ENCODE peak calls at places on chromosomes 4 and X, in nine cellular contexts. One of them, this sample, is unnamed.

GRCh38 chr4:126238010-126238409 is 923.3 kb downstream of the FAT4 start:
- DNase-seq in HFFc6: no peak
- DNase-seq in AML-193: no peak
- DNase-seq in NCI-H446 treated with DMSO at 0.1 percent for 48 hours: no peak
- DNase-seq in AG10803: no peak
- DNase-seq in cardiac fibroblast: no peak
- DNase-seq in T-helper 2 cell: no peak
- DNase-seq in pons: no peak
- DNase-seq in CD8-positive, alpha-beta T cell: no peak
- DNase-seq in this sample: no peak

GRCh38 chr4:19850909-19851308 is 400.8 kb upstream of the SLIT2 start:
- DNase-seq in pons: no peak
- DNase-seq in AML-193: no peak
- DNase-seq in HFFc6: peak
- DNase-seq in T-helper 2 cell: no peak
- DNase-seq in AG10803: peak
- DNase-seq in NCI-H446 treated with DMSO at 0.1 percent for 48 hours: no peak
- DNase-seq in CD8-positive, alpha-beta T cell: no peak
- DNase-seq in cardiac fibroblast: peak
- DNase-seq in this sample: no peak

GRCh38 chr4:119579823-119580222 is 48.8 kb downstream of the PDE5A start:
- DNase-seq in AG10803: no peak
- DNase-seq in CD8-positive, alpha-beta T cell: no peak
- DNase-seq in HFFc6: no peak
- DNase-seq in cardiac fibroblast: no peak
- DNase-seq in pons: no peak
- DNase-seq in AML-193: no peak
- DNase-seq in NCI-H446 treated with DMSO at 0.1 percent for 48 hours: no peak
- DNase-seq in T-helper 2 cell: no peak
- DNase-seq in this sample: no peak

GRCh38 chrX:135421932-135422809 is at the start of gene SMIM10L2A:
- DNase-seq in AML-193: no peak
- DNase-seq in HFFc6: no peak
- DNase-seq in NCI-H446 treated with DMSO at 0.1 percent for 48 hours: no peak
- DNase-seq in T-helper 2 cell: no peak
- DNase-seq in AG10803: no peak
- DNase-seq in cardiac fibroblast: no peak
- DNase-seq in CD8-positive, alpha-beta T cell: no peak
- DNase-seq in pons: no peak
- DNase-seq in this sample: no peak

GRCh38 chrX:28847423-28847822 is 260.2 kb downstream of the IL1RAPL1 start:
- DNase-seq in cardiac fibroblast: peak
- DNase-seq in HFFc6: no peak
- DNase-seq in T-helper 2 cell: no peak
- DNase-seq in CD8-positive, alpha-beta T cell: no peak
- DNase-seq in pons: peak
- DNase-seq in AML-193: no peak
- DNase-seq in AG10803: no peak
- DNase-seq in NCI-H446 treated with DMSO at 0.1 percent for 48 hours: no peak
- DNase-seq in this sample: no peak

GRCh38 chr4:19224820-19225219 is 1026.9 kb upstream of the SLIT2 start:
- DNase-seq in CD8-positive, alpha-beta T cell: no peak
- DNase-seq in AG10803: peak
- DNase-seq in NCI-H446 treated with DMSO at 0.1 percent for 48 hours: peak
- DNase-seq in HFFc6: peak
- DNase-seq in cardiac fibroblast: peak
- DNase-seq in T-helper 2 cell: no peak
- DNase-seq in AML-193: peak
- DNase-seq in pons: peak
- DNase-seq in this sample: no peak

GRCh38 chr4:183438458-183439113 is 5.8 kb upstream of the CDKN2AIP start:
- DNase-seq in T-helper 2 cell: no peak
- DNase-seq in pons: no peak
- DNase-seq in AML-193: no peak
- DNase-seq in cardiac fibroblast: no peak
- DNase-seq in HFFc6: peak
- DNase-seq in CD8-positive, alpha-beta T cell: no peak
- DNase-seq in AG10803: peak
- DNase-seq in NCI-H446 treated with DMSO at 0.1 percent for 48 hours: no peak
- DNase-seq in this sample: no peak

GRCh38 chrX:9786839-9787635 is 808 bp downstream of the SHROOM2 start:
- DNase-seq in NCI-H446 treated with DMSO at 0.1 percent for 48 hours: no peak
- DNase-seq in AG10803: peak
- DNase-seq in CD8-positive, alpha-beta T cell: no peak
- DNase-seq in cardiac fibroblast: no peak
- DNase-seq in pons: no peak
- DNase-seq in AML-193: no peak
- DNase-seq in HFFc6: no peak
- DNase-seq in T-helper 2 cell: no peak
- DNase-seq in this sample: no peak

This sample was measured in CD4-positive, alpha-beta T cell.